ENCODE peak calls at places on chromosomes 4 and X, in six cellular contexts. One of them, this sample, is unnamed.

GRCh38 chrX:129678176-129678880 is 23.6 kb upstream of the APLN start:
- DNase-seq in GM12891: no peak
- DNase-seq in HepG2: no peak
- DNase-seq in K562: no peak
- DNase-seq in GM12878: no peak
- DNase-seq in H1: no peak
- DNase-seq in this sample: no peak

GRCh38 chr4:123564758-123565346 is 168.3 kb downstream of the SPRY1 start:
- DNase-seq in GM12891: peak
- DNase-seq in HepG2: peak
- DNase-seq in K562: peak
- DNase-seq in GM12878: peak
- DNase-seq in H1: peak
- DNase-seq in this sample: peak

GRCh38 chrX:74104356-74105065 is 199.5 kb upstream of the ZCCHC13 start:
- DNase-seq in GM12891: no peak
- DNase-seq in HepG2: no peak
- DNase-seq in K562: no peak
- DNase-seq in GM12878: no peak
- DNase-seq in H1: no peak
- DNase-seq in this sample: no peak

GRCh38 chr4:40480291-40480690 is 145.2 kb downstream of the CHRNA9 start:
- DNase-seq in GM12891: no peak
- DNase-seq in HepG2: no peak
- DNase-seq in K562: no peak
- DNase-seq in GM12878: no peak
- DNase-seq in H1: no peak
- DNase-seq in this sample: no peak

GRCh38 chr4:186260117-186260503 is 5.9 kb upstream of the F11 start:
- DNase-seq in GM12891: no peak
- DNase-seq in HepG2: peak
- DNase-seq in K562: no peak
- DNase-seq in GM12878: no peak
- DNase-seq in H1: no peak
- DNase-seq in this sample: no peak

GRCh38 chrX:2715066-2715600 is 24.0 kb downstream of the CD99 start:
- DNase-seq in GM12891: no peak
- DNase-seq in HepG2: no peak
- DNase-seq in K562: no peak
- DNase-seq in GM12878: no peak
- DNase-seq in H1: no peak
- DNase-seq in this sample: no peak

GRCh38 chrX:139094671-139095592 is 383.4 kb upstream of the FGF13 start:
- DNase-seq in GM12891: no peak
- DNase-seq in HepG2: no peak
- DNase-seq in K562: no peak
- DNase-seq in GM12878: no peak
- DNase-seq in H1: no peak
- DNase-seq in this sample: no peak

GRCh38 chr4:105130945-105131344 is 15.7 kb upstream of the TET2 start:
- DNase-seq in GM12891: no peak
- DNase-seq in HepG2: no peak
- DNase-seq in K562: no peak
- DNase-seq in GM12878: no peak
- DNase-seq in H1: no peak
- DNase-seq in this sample: no peak

GRCh38 chr4:145587088-145587487 is 32.1 kb upstream of the MMAA start:
- DNase-seq in GM12891: no peak
- DNase-seq in HepG2: no peak
- DNase-seq in K562: no peak
- DNase-seq in GM12878: no peak
- DNase-seq in H1: no peak
- DNase-seq in this sample: no peak

GRCh38 chrX:40314070-40314469 is 216.3 kb upstream of the BCOR start:
- DNase-seq in GM12891: no peak
- DNase-seq in HepG2: no peak
- DNase-seq in K562: no peak
- DNase-seq in GM12878: no peak
- DNase-seq in H1: peak
- DNase-seq in this sample: no peak

GRCh38 chrX:20265726-20266681 is 705 bp downstream of the RPS6KA3 start:
- DNase-seq in GM12891: no peak
- DNase-seq in HepG2: no peak
- DNase-seq in K562: peak
- DNase-seq in GM12878: no peak
- DNase-seq in H1: peak
- DNase-seq in this sample: peak

GRCh38 chr4:172232966-172233365 is 419.8 kb downstream of the GALNTL6 start:
- DNase-seq in GM12891: no peak
- DNase-seq in HepG2: no peak
- DNase-seq in K562: no peak
- DNase-seq in GM12878: no peak
- DNase-seq in H1: no peak
- DNase-seq in this sample: no peak

GRCh38 chr4:11496313-11496956 is 67.7 kb upstream of the HS3ST1 start:
- DNase-seq in GM12891: no peak
- DNase-seq in HepG2: no peak
- DNase-seq in K562: no peak
- DNase-seq in GM12878: no peak
- DNase-seq in H1: no peak
- DNase-seq in this sample: no peak

GRCh38 chrX:39196192-39197102 is 395.2 kb downstream of the MID1IP1 start:
- DNase-seq in GM12891: peak
- DNase-seq in HepG2: no peak
- DNase-seq in K562: peak
- DNase-seq in GM12878: peak
- DNase-seq in H1: no peak
- DNase-seq in this sample: peak

GRCh38 chrX:44105228-44105913 is 132.2 kb upstream of the NDP start:
- DNase-seq in GM12891: no peak
- DNase-seq in HepG2: no peak
- DNase-seq in K562: no peak
- DNase-seq in GM12878: no peak
- DNase-seq in H1: peak
- DNase-seq in this sample: no peak

GRCh38 chr4:102328045-102328444 is 17.2 kb downstream of the SLC39A8 start:
- DNase-seq in GM12891: no peak
- DNase-seq in HepG2: no peak
- DNase-seq in K562: no peak
- DNase-seq in GM12878: no peak
- DNase-seq in H1: no peak
- DNase-seq in this sample: no peak

GRCh38 chrX:103831342-103831802 is 685 bp downstream of the RAB9B start:
- DNase-seq in GM12891: no peak
- DNase-seq in HepG2: no peak
- DNase-seq in K562: peak
- DNase-seq in GM12878: no peak
- DNase-seq in H1: no peak
- DNase-seq in this sample: no peak

GRCh38 chr4:183438458-183439113 is 5.8 kb upstream of the CDKN2AIP start:
- DNase-seq in GM12891: no peak
- DNase-seq in HepG2: peak
- DNase-seq in K562: no peak
- DNase-seq in GM12878: no peak
- DNase-seq in H1: no peak
- DNase-seq in this sample: no peak

GRCh38 chr4:8690216-8690786 is 97.7 kb downstream of the CPZ start:
- DNase-seq in GM12891: no peak
- DNase-seq in HepG2: no peak
- DNase-seq in K562: no peak
- DNase-seq in GM12878: no peak
- DNase-seq in H1: peak
- DNase-seq in this sample: no peak

GRCh38 chr4:71187399-71188196 is 151.2 kb upstream of the SLC4A4 start:
- DNase-seq in GM12891: no peak
- DNase-seq in HepG2: no peak
- DNase-seq in K562: no peak
- DNase-seq in GM12878: no peak
- DNase-seq in H1: peak
- DNase-seq in this sample: no peak
- TF ChIP-seq TAF1 in GM12891: no peak
- TF ChIP-seq TAF1 in HepG2: no peak
- TF ChIP-seq TAF1 in K562: no peak
- TF ChIP-seq TAF1 in GM12878: no peak
- TF ChIP-seq TAF1 in H1: no peak
- TF ChIP-seq TAF1 in this sample: no peak

GRCh38 chr4:141896687-141897086 is 260.3 kb downstream of the IL15 start:
- DNase-seq in GM12891: no peak
- DNase-seq in HepG2: no peak
- DNase-seq in K562: no peak
- DNase-seq in GM12878: no peak
- DNase-seq in H1: no peak
- DNase-seq in this sample: no peak

GRCh38 chr4:141890279-141890678 is 253.9 kb downstream of the IL15 start:
- DNase-seq in GM12891: no peak
- DNase-seq in HepG2: no peak
- DNase-seq in K562: no peak
- DNase-seq in GM12878: no peak
- DNase-seq in H1: no peak
- DNase-seq in this sample: no peak

DNA sequence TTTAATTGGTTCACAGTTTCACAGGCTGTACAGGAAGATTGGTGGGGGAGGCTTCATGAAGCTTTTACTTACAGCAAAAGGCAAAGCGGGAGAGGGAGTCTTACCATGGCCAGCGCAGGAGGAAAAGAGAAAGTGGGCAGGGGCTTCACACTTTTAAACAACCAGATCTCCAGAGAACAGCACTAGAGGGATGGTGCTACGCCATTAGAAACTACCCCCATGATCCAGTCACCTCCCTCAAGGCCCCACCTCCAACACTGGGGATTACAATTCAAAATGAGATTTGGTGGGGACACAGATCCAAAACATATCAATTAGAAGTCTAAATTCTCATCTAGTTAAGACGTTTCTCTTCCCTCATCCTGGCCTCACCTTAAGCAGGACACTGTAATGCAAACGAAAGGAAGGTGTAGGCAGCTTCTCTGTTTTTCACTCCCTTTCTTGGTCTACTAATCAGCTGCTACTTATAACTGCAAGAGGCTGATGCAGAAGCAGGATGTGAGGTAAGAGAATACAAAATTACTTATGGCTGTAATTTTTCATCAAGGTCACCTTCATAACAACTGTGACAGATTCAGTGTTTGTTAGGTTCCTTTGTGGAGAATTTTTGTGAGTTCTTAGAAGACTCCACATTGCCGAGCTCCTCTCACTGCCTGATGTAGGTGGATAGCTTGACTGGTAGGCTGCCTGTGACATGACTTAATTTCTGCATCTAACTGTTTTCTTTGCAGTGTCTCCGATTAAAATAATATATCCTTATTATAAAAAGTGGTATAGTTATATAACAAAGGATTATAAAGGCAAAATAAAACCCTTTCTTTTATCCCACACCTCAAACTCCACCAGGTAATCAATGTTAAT is 255.1 kb downstream of the IL15 start:
- DNase-seq in GM12891: no peak
- DNase-seq in HepG2: no peak
- DNase-seq in K562: no peak
- DNase-seq in GM12878: no peak
- DNase-seq in H1: no peak
- DNase-seq in this sample: no peak
- TF ChIP-seq POLR2A in GM12891: no peak
- TF ChIP-seq POLR2A in HepG2: no peak
- TF ChIP-seq POLR2A in K562: no peak
- TF ChIP-seq POLR2A in GM12878: no peak
- TF ChIP-seq POLR2A in H1: no peak
- TF ChIP-seq POLR2A in this sample: no peak

GRCh38 chr4:6345096-6345830 is 75.6 kb downstream of the WFS1 start:
- DNase-seq in GM12891: no peak
- DNase-seq in HepG2: no peak
- DNase-seq in K562: no peak
- DNase-seq in GM12878: no peak
- DNase-seq in H1: no peak
- DNase-seq in this sample: no peak

GRCh38 chr4:6340446-6341015 is 70.9 kb downstream of the WFS1 start:
- DNase-seq in GM12891: no peak
- DNase-seq in HepG2: no peak
- DNase-seq in K562: no peak
- DNase-seq in GM12878: no peak
- DNase-seq in H1: no peak
- DNase-seq in this sample: no peak

GRCh38 chr4:6343950-6344408 is 74.3 kb downstream of the WFS1 start:
- DNase-seq in GM12891: no peak
- DNase-seq in HepG2: peak
- DNase-seq in K562: peak
- DNase-seq in GM12878: no peak
- DNase-seq in H1: no peak
- DNase-seq in this sample: no peak

GRCh38 chr4:6341696-6342095 is 72.0 kb downstream of the WFS1 start:
- DNase-seq in GM12891: no peak
- DNase-seq in HepG2: no peak
- DNase-seq in K562: no peak
- DNase-seq in GM12878: no peak
- DNase-seq in H1: no peak
- DNase-seq in this sample: no peak

DNA sequence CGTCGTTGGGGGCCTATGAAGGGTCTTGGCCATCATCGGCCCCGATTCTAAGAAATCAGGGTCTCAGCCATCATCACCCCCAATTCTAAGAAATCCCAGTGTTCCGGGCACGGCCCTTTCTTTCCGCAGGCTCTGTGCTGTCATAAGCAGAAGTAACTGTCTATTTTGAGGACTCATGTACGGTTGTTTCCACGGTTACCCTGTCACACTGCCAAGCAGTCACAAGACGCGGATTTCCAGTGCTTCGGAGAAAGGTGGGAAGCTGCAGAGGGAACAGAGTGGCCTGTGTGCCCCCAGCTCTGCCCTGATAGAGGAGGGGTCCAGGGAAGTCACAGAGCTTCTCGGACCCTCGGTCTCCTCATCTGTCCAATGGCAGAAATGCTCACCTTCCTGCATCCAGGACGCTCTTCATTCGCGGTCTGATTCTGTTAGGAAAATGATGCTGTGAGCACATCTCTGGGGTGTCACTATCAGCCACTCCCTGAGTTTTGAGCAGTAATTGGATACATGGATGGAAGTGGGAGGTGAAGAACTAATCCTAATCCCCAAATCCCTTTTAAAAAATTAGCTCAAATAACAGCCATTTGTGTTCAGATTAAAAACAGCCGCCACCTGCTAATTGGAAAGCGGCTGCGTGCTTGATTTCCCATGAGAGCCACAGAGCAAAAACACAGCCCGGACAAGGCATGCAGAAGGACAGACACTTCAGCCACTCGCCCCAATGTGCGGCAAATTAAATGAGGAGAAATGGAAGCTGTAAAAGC is 73.1 kb downstream of the WFS1 start:
- DNase-seq in GM12891: no peak
- DNase-seq in HepG2: no peak
- DNase-seq in K562: no peak
- DNase-seq in GM12878: no peak
- DNase-seq in H1: no peak
- DNase-seq in this sample: no peak
- TF ChIP-seq POLR2AphosphoS5 in GM12891: no peak
- TF ChIP-seq POLR2AphosphoS5 in HepG2: no peak
- TF ChIP-seq POLR2AphosphoS5 in K562: no peak
- TF ChIP-seq POLR2AphosphoS5 in GM12878: no peak
- TF ChIP-seq POLR2AphosphoS5 in H1: no peak
- TF ChIP-seq POLR2AphosphoS5 in this sample: no peak

GRCh38 chrX:13597928-13598327 is 28.5 kb downstream of the EGFL6 start:
- DNase-seq in GM12891: no peak
- DNase-seq in HepG2: no peak
- DNase-seq in K562: no peak
- DNase-seq in GM12878: no peak
- DNase-seq in H1: no peak
- DNase-seq in this sample: no peak

GRCh38 chrX:13599491-13599890 is 30.1 kb downstream of the EGFL6 start:
- DNase-seq in GM12891: no peak
- DNase-seq in HepG2: no peak
- DNase-seq in K562: no peak
- DNase-seq in GM12878: no peak
- DNase-seq in H1: no peak
- DNase-seq in this sample: no peak

GRCh38 chrX:13598877-13599276 is 29.5 kb downstream of the EGFL6 start:
- DNase-seq in GM12891: no peak
- DNase-seq in HepG2: no peak
- DNase-seq in K562: peak
- DNase-seq in GM12878: no peak
- DNase-seq in H1: no peak
- DNase-seq in this sample: no peak
- TF ChIP-seq TAF1 in GM12891: no peak
- TF ChIP-seq TAF1 in HepG2: no peak
- TF ChIP-seq TAF1 in K562: no peak
- TF ChIP-seq TAF1 in GM12878: no peak
- TF ChIP-seq TAF1 in H1: no peak
- TF ChIP-seq TAF1 in this sample: no peak

This sample was measured in GM12892.